ENCODE peak calls at places on chromosomes 3 and 15, in ten cellular contexts. F is K562, A is Caco-2, C is esophagus muscularis mucosa, R is heart left ventricle, Q is Peyer's patch, S is ovary, B is thyroid gland, O is psoas muscle, P is spleen. V is an unnamed sample.

GRCh38 chr3:189455009-189455408 is 176.2 kb upstream of the TP63 start:
- DNase-seq in F (no peak), A (no peak), C (no peak), R (no peak), Q (no peak), S (no peak), B (no peak), O (no peak), P (peak; percentile 45), V (no peak)

GRCh38 chr15:62307551-62307950 is 142.5 kb upstream of the C2CD4B start:
- DNase-seq in F (no peak), A (no peak), C (no peak), R (no peak), Q (no peak), S (no peak), B (no peak), O (no peak), P (no peak), V (no peak)

GRCh38 chr3:48189321-48189720 is 1.1 kb upstream of the CDC25A start:
- DNase-seq in F (no peak), A (no peak), C (no peak), R (no peak), Q (no peak), S (no peak), B (no peak), O (no peak), P (no peak), V (no peak)

GRCh38 chr3:143731776-143732175 is 116.5 kb downstream of the SLC9A9 start:
- DNase-seq in F (no peak), A (no peak), C (no peak), R (no peak), Q (no peak), S (no peak), B (peak; percentile 2), O (no peak), P (no peak), V (no peak)

GRCh38 chr15:100686021-100686724 is 83.8 kb downstream of the ASB7 start:
- DNase-seq in F (no peak), A (no peak), C (peak; percentile 94), R (peak; percentile 59), Q (no peak), S (peak; percentile 77), B (no peak), O (peak; percentile 78), P (no peak), V (peak; percentile 35)

GRCh38 chr3:148400754-148401153 is 296.9 kb upstream of the AGTR1 start:
- DNase-seq in F (no peak), A (no peak), C (no peak), R (no peak), Q (no peak), S (no peak), B (no peak), O (no peak), P (no peak), V (no peak)

GRCh38 chr15:40098489-40099261 is 10.0 kb downstream of the BMF start:
- DNase-seq in F (peak; percentile 67), A (peak; percentile 94), C (no peak), R (peak; percentile 75), Q (peak; percentile 93), S (peak; percentile 82), B (peak; percentile 91), O (peak; percentile 62), P (peak; percentile 90), V (peak; percentile 91)

GRCh38 chr3:129282727-129283327 is 4.2 kb downstream of the HMCES start:
- DNase-seq in F (no peak), A (no peak), C (no peak), R (no peak), Q (no peak), S (no peak), B (no peak), O (no peak), P (no peak), V (no peak)

GRCh38 chr15:57519806-57520205 is 71.9 kb upstream of the MYZAP start:
- DNase-seq in F (no peak), A (no peak), C (no peak), R (no peak), Q (no peak), S (no peak), B (no peak), O (no peak), P (no peak), V (no peak)

DNA sequence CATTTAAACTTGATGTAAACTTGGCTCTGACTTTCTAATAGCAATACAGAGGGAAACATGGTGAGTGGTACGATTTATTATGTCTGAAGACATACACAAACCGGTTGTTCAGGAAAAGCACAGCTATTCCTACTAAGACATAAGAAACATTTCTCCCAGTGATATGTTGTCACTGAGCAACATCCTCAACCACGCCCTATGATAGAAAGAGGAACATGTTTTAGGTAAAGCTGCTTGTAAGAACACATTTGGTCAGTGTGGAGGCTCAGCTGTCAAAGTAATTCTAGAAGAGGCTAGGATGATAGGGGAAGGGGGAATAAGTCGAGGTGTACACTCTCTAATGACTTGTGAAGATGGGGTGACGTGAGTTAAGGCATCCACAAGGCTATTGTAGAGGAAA is 42.7 kb upstream of the B3GNT5 start:
- DNase-seq in F (no peak), A (no peak), C (no peak), R (no peak), Q (no peak), S (no peak), B (no peak), O (no peak), P (no peak), V (no peak)
- H3K4me1 ChIP-seq in F (peaks cover 5% of the 10 kb centered on the region), A (peaks cover 4% of the 10 kb centered on the region), C (no peaks in the 10 kb centered on the region), R (peaks cover 9% of the 10 kb centered on the region), Q (peaks cover 7% of the 10 kb centered on the region), S (no peaks in the 10 kb centered on the region), B (no peaks in the 10 kb centered on the region), O (peaks cover 5% of the 10 kb centered on the region), P (peaks cover 22% of the 10 kb centered on the region), V (no peaks in the 10 kb centered on the region)

DNA sequence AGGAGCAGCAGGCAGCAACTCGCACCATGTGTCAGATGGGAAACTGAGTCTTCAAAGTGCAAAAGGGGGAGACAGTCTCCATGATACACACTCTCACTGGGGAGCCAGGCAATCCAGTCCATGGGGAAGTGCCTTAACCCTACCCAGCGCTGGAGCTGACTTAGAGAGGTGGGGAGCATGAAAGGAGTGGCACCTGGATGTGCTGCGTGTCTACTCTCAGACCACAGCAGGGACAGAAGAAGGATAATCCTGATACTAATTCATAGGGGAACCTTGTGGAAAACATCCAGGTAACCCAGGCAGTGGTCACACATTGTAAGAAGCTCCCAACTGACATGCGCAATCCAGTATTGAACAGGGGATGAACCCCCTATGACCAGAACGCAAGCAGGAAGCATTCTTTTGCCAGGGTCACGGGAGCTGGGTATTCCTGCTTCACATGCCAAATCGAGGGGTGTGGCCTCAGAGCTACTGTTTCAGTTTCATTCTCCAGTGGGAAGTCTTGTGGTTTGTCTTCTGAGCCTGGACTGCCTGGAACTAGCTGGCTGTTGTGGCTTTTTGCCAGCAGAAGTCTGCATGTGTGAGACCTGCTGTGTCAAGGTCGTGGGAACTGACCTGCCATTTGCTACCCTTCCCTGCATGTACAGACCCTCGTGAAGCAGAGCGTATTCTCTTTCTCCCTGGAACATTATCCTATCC is 367.6 kb upstream of the NDN start:
- DNase-seq in F (no peak), A (no peak), C (no peak), R (no peak), Q (no peak), S (no peak), B (no peak), O (no peak), P (no peak), V (no peak)
- TF ChIP-seq CTCF in F (no peak), A (no peak), C (no peak), R (no peak), Q (no peak), S (no peak), B (no peak), O (no peak), P (no peak), V (no peak)

GRCh38 chr3:177646749-177647148 is 449.5 kb upstream of the TBL1XR1 start:
- DNase-seq in F (no peak), A (no peak), C (no peak), R (no peak), Q (peak; percentile 66), S (no peak), B (peak; percentile 22), O (no peak), P (no peak), V (no peak)

GRCh38 chr3:177640319-177640997 is 443.2 kb upstream of the TBL1XR1 start:
- DNase-seq in F (no peak), A (peak; percentile 39), C (no peak), R (peak; percentile 32), Q (no peak), S (no peak), B (no peak), O (no peak), P (no peak), V (no peak)

GRCh38 chr3:177642042-177642441 is 444.8 kb upstream of the TBL1XR1 start:
- DNase-seq in F (no peak), A (no peak), C (no peak), R (no peak), Q (no peak), S (no peak), B (no peak), O (no peak), P (no peak), V (no peak)

GRCh38 chr3:177641206-177641605 is 443.9 kb upstream of the TBL1XR1 start:
- DNase-seq in F (no peak), A (no peak), C (no peak), R (no peak), Q (no peak), S (no peak), B (no peak), O (no peak), P (no peak), V (no peak)

GRCh38 chr3:177642482-177643163 is 445.3 kb upstream of the TBL1XR1 start:
- DNase-seq in F (no peak), A (no peak), C (no peak), R (no peak), Q (no peak), S (no peak), B (peak; percentile 66), O (no peak), P (no peak), V (peak; percentile 56)
- H3K4me1 ChIP-seq in F (no peaks in the 10 kb centered on the region), A (no peaks in the 10 kb centered on the region), C (no peaks in the 10 kb centered on the region), R (no peaks in the 10 kb centered on the region), Q (no peaks in the 10 kb centered on the region), S (no peaks in the 10 kb centered on the region), B (peaks cover 23% of the 10 kb centered on the region), O (no peaks in the 10 kb centered on the region), P (peaks cover 19% of the 10 kb centered on the region), V (no peaks in the 10 kb centered on the region)

GRCh38 chr3:31230834-31231233 is 301.9 kb upstream of the STT3B start:
- DNase-seq in F (no peak), A (no peak), C (no peak), R (no peak), Q (no peak), S (no peak), B (no peak), O (no peak), P (no peak), V (no peak)

GRCh38 chr3:31230425-31230824 is 302.3 kb upstream of the STT3B start:
- DNase-seq in F (no peak), A (no peak), C (no peak), R (no peak), Q (no peak), S (no peak), B (no peak), O (no peak), P (no peak), V (no peak)

GRCh38 chr3:31234143-31234542 is 298.6 kb upstream of the STT3B start:
- DNase-seq in F (no peak), A (no peak), C (no peak), R (no peak), Q (no peak), S (no peak), B (no peak), O (no peak), P (no peak), V (no peak)

GRCh38 chr3:31235062-31235704 is 297.5 kb upstream of the STT3B start:
- DNase-seq in F (no peak), A (no peak), C (no peak), R (no peak), Q (no peak), S (no peak), B (no peak), O (no peak), P (no peak), V (peak; percentile 28)

GRCh38 chr3:31232049-31233040 is 300.4 kb upstream of the STT3B start:
- DNase-seq in F (no peak), A (no peak), C (no peak), R (peak; percentile 33), Q (peak; percentile 52), S (no peak), B (no peak), O (no peak), P (no peak), V (peak; percentile 44)
- TF ChIP-seq CTCF in F (no peak), A (no peak), C (no peak), R (no peak), Q (no peak), S (no peak), B (no peak), O (no peak), P (no peak), V (no peak)